ENCODE peak calls at places on chromosomes 16 and 17, in four cellular contexts. Z is epithelial cell of esophagus, J is fibroblast of mammary gland, D is cardiac fibroblast. B is an unnamed sample.

GRCh38 chr16:4718466-4718865 is 15.6 kb downstream of the ANKS3 start:
- DNase-seq in Z (no peak), J (no peak), D (no peak), B (no peak)

GRCh38 chr17:7549401-7550055 is 670 bp downstream of the TNFSF12 start:
- DNase-seq in Z (no peak), J (no peak), D (no peak), B (no peak)

GRCh38 chr16:21590287-21590686 is 9.1 kb upstream of the METTL9 start:
- DNase-seq in Z (peak), J (no peak), D (peak), B (peak)

GRCh38 chr17:28703552-28704218 is 8.0 kb downstream of the PROCA1 start:
- DNase-seq in Z (no peak), J (no peak), D (no peak), B (no peak)

GRCh38 chr16:11597737-11598136 is 11.0 kb upstream of the LITAF start:
- DNase-seq in Z (no peak), J (no peak), D (no peak), B (no peak)

GRCh38 chr16:89660146-89660545 is 2.5 kb downstream of the SPATA33 start:
- DNase-seq in Z (no peak), J (no peak), D (no peak), B (no peak)

GRCh38 chr17:38454528-38454927 is 26.3 kb downstream of the ARHGAP23 start:
- DNase-seq in Z (peak), J (peak), D (peak), B (peak)

GRCh38 chr17:5562661-5563360 is 21.5 kb downstream of the NLRP1 start:
- DNase-seq in Z (no peak), J (no peak), D (no peak), B (no peak)

GRCh38 chr16:68778551-68779231 is 41.6 kb downstream of the CDH1 start:
- DNase-seq in Z (peak), J (no peak), D (no peak), B (no peak)

GRCh38 chr16:25033852-25034251 is 18.7 kb upstream of the ARHGAP17 start:
- DNase-seq in Z (no peak), J (peak), D (peak), B (peak)

GRCh38 chr17:56176101-56176500 is 22.8 kb downstream of the ANKFN1 start:
- DNase-seq in Z (no peak), J (no peak), D (no peak), B (peak)

GRCh38 chr17:17565471-17566365 is 25.8 kb downstream of the PEMT start:
- DNase-seq in Z (no peak), J (peak), D (no peak), B (no peak)

GRCh38 chr17:72667096-72668063 is 425.1 kb downstream of the SLC39A11 start:
- DNase-seq in Z (no peak), J (no peak), D (no peak), B (no peak)

GRCh38 chr17:62824290-62825135 is 16.4 kb upstream of the MARCHF10 start:
- DNase-seq in Z (peak), J (peak), D (peak), B (peak)

GRCh38 chr17:6078370-6078950 is 8.3 kb downstream of the WSCD1 start:
- DNase-seq in Z (no peak), J (no peak), D (no peak), B (no peak)

GRCh38 chr17:57881143-57881542 is 31.3 kb upstream of the MRPS23 start:
- DNase-seq in Z (no peak), J (peak), D (peak), B (peak)

DNA sequence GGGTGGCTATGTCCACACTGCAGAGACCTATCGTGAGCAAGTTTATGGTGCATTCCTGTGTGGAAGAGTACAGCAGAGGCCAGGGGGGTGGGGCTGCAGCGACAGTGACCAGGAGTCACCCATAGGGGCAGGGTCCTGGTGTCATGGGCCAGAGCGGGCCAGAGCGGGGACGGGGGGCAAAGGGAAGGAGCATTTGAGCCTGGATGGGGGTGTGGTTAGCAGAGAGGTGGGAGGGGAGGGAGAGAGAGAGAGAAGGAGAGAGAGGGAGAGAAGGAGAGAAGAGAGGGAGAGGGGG is 17.8 kb downstream of the JPH3 start:
- DNase-seq in Z (no peak), J (no peak), D (no peak), B (no peak)
- TF ChIP-seq CTCF in Z (no peak), J (no peak), D (no peak), B (no peak)

DNA sequence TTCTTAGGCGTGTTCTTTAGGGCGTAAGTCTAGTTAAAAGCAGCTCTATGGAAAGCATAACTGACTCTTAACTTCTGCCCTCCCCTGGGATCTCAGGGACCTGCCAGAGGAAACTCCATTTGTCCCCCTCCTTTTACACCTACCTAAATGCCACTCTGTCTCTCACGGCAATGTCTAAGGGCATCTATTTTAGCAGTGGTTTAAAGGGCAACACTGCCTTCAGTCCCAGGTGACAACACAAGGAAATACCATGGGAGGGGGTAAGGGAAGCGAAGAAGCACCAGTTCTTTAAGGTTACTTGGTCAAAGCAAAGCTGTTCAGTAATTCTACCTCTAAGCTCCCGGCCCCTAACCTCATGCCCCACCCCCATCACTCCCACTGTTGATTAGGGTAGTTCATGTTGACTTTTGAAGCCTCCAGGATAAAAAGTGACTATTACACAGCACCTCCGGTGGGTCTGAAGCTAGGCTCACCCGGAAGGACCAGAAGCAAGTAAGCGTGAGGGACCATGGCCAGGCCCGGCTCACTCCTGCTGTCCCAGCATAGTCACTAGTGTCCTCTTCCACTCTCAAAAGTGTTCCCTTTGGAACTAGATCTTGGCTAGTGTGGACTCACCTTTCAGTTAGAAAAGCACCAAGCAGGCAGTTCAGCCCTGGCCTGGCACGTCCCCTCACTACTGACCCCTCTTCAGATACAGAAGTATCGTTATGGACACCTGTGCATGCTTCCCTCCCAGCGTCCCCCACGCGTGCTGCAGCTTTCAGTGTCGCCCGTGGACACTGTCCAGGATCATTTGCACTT is 47.0 kb downstream of the CYTH1 start:
- DNase-seq in Z (no peak), J (no peak), D (no peak), B (no peak)
- H3K4me3 ChIP-seq in Z (peak), J (no peak), D (no peak), B (no peak)

GRCh38 chr17:65455154-65455971 is 106.1 kb downstream of the AXIN2 start:
- DNase-seq in Z (no peak), J (no peak), D (no peak), B (no peak)

GRCh38 chr17:65457183-65457582 is 104.3 kb downstream of the AXIN2 start:
- DNase-seq in Z (no peak), J (no peak), D (no peak), B (no peak)

GRCh38 chr17:65456368-65457151 is 104.9 kb downstream of the AXIN2 start:
- DNase-seq in Z (no peak), J (no peak), D (no peak), B (no peak)

GRCh38 chr17:65457635-65458257 is 103.7 kb downstream of the AXIN2 start:
- DNase-seq in Z (no peak), J (no peak), D (no peak), B (no peak)

GRCh38 chr17:65455972-65456343 is 105.5 kb downstream of the AXIN2 start:
- DNase-seq in Z (no peak), J (peak), D (peak), B (peak)
- TF ChIP-seq CTCF in Z (no peak), J (peak), D (peak), B (peak)

DNA sequence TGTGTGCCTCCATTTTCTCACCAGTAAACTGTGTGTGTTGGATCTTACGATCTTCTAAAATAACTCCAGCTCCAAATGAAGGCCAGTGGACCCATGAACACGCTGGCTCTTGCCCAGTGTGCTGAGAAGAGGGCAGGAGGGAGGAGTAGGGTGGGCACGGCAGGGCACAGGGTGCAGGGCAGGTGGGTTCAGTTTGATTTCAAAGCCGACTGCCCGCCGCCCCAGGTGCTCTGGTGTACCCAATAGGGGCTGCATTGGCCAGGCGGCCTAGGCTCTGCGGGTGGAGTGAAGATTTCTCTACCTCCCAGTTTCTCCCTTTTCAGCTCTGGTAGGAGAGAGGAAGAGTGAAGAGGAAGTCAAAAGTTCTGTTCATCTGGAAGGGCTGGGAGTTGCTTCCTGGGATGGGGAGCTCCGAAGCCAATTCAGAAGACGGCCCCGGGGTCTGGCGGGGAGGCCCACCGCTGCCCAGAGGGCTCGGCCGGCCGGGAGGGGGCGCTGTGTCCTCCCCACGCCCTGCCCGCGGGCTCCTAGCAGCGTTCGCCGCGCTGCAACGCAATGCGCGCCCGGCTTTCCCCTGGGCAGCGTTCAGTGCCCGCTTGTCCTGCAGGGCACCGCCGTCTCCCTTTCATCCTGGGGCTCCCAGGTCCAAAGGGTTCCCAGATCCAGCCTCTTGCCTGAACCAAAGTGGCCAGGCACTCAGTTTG is 1.1 kb upstream of the CRHR1 start:
- DNase-seq in Z (no peak), J (no peak), D (no peak), B (no peak)
- H3K4me3 ChIP-seq in Z (no peak), J (no peak), D (no peak), B (no peak)

GRCh38 chr17:41629316-41629715 is 4.9 kb upstream of the KRT17 start:
- DNase-seq in Z (no peak), J (no peak), D (no peak), B (no peak)
- TF ChIP-seq CTCF in Z (no peak), J (no peak), D (no peak), B (no peak)

DNA sequence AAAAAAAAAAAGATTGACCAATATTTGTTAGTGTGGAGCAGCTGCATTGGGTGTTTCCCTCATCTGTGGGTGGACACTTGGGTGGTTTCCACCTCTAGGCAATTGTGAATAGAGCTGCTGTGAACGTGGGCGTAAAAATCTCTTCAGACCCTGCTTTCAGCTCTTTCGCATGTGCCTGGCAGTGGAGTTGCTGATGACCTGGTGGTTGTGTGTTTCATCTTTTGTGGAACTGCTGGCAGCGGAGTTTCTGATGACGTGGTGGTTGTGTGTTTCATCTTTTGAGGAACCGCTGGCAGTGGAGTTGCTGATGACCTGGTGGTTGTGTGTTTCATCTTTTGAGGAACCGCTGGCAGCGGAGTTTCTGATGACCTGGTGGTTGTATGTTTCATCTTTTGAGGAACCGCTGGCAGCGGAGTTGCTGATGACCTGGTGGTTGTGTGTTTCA is 21.4 kb downstream of the ZC3H18 start:
- DNase-seq in Z (no peak), J (peak), D (no peak), B (peak)
- H3K4me3 ChIP-seq in Z (no peak), J (no peak), D (no peak), B (no peak)